ENCODE peak calls at places on chromosomes 3 and 15, in ten cellular contexts. One of them, this sample, is unnamed.

GRCh38 chr3:196971094-196971698 is 2.6 kb upstream of the PIGZ start:
- DNase-seq in LoVo: no peak
- DNase-seq in NB4: peak
- DNase-seq in lung microvascular endothelial cell: no peak
- DNase-seq in stimulated activated CD4-positive, alpha-beta T cell treated with anti-CD3 and anti-CD28 coated beads, Interleukin-15, amount 100 ng/mL, for 1 hour: no peak
- DNase-seq in BE2C: no peak
- DNase-seq in HFF-Myc: no peak
- DNase-seq in keratinocyte: no peak
- DNase-seq in left ventricle myocardium inferior: no peak
- DNase-seq in NCI-H2081: no peak
- DNase-seq in this sample: peak

GRCh38 chr15:36831125-36831914 is 251.9 kb downstream of the CDIN1 start:
- DNase-seq in LoVo: no peak
- DNase-seq in NB4: no peak
- DNase-seq in lung microvascular endothelial cell: no peak
- DNase-seq in stimulated activated CD4-positive, alpha-beta T cell treated with anti-CD3 and anti-CD28 coated beads, Interleukin-15, amount 100 ng/mL, for 1 hour: no peak
- DNase-seq in BE2C: no peak
- DNase-seq in HFF-Myc: no peak
- DNase-seq in keratinocyte: peak
- DNase-seq in left ventricle myocardium inferior: no peak
- DNase-seq in NCI-H2081: no peak
- DNase-seq in this sample: no peak

GRCh38 chr3:63324621-63325020 is 46.5 kb downstream of the SYNPR start:
- DNase-seq in LoVo: no peak
- DNase-seq in NB4: no peak
- DNase-seq in lung microvascular endothelial cell: no peak
- DNase-seq in stimulated activated CD4-positive, alpha-beta T cell treated with anti-CD3 and anti-CD28 coated beads, Interleukin-15, amount 100 ng/mL, for 1 hour: no peak
- DNase-seq in BE2C: no peak
- DNase-seq in HFF-Myc: no peak
- DNase-seq in keratinocyte: no peak
- DNase-seq in left ventricle myocardium inferior: no peak
- DNase-seq in NCI-H2081: no peak
- DNase-seq in this sample: peak

GRCh38 chr3:172194702-172195392 is 155.5 kb downstream of the FNDC3B start:
- DNase-seq in LoVo: no peak
- DNase-seq in NB4: no peak
- DNase-seq in lung microvascular endothelial cell: no peak
- DNase-seq in stimulated activated CD4-positive, alpha-beta T cell treated with anti-CD3 and anti-CD28 coated beads, Interleukin-15, amount 100 ng/mL, for 1 hour: no peak
- DNase-seq in BE2C: peak
- DNase-seq in HFF-Myc: no peak
- DNase-seq in keratinocyte: no peak
- DNase-seq in left ventricle myocardium inferior: no peak
- DNase-seq in NCI-H2081: peak
- DNase-seq in this sample: peak

GRCh38 chr3:106333911-106334618 is 465.3 kb upstream of the CBLB start:
- DNase-seq in LoVo: no peak
- DNase-seq in NB4: no peak
- DNase-seq in lung microvascular endothelial cell: no peak
- DNase-seq in stimulated activated CD4-positive, alpha-beta T cell treated with anti-CD3 and anti-CD28 coated beads, Interleukin-15, amount 100 ng/mL, for 1 hour: no peak
- DNase-seq in BE2C: no peak
- DNase-seq in HFF-Myc: no peak
- DNase-seq in keratinocyte: peak
- DNase-seq in left ventricle myocardium inferior: no peak
- DNase-seq in NCI-H2081: no peak
- DNase-seq in this sample: no peak

GRCh38 chr3:123568034-123568433 is 16.8 kb downstream of the HACD2 start:
- DNase-seq in LoVo: no peak
- DNase-seq in NB4: no peak
- DNase-seq in lung microvascular endothelial cell: no peak
- DNase-seq in stimulated activated CD4-positive, alpha-beta T cell treated with anti-CD3 and anti-CD28 coated beads, Interleukin-15, amount 100 ng/mL, for 1 hour: no peak
- DNase-seq in BE2C: no peak
- DNase-seq in HFF-Myc: no peak
- DNase-seq in keratinocyte: no peak
- DNase-seq in left ventricle myocardium inferior: no peak
- DNase-seq in NCI-H2081: no peak
- DNase-seq in this sample: no peak

GRCh38 chr3:32794487-32795308 is 23.1 kb upstream of the TRIM71 start:
- DNase-seq in LoVo: peak
- DNase-seq in NB4: no peak
- DNase-seq in lung microvascular endothelial cell: no peak
- DNase-seq in stimulated activated CD4-positive, alpha-beta T cell treated with anti-CD3 and anti-CD28 coated beads, Interleukin-15, amount 100 ng/mL, for 1 hour: no peak
- DNase-seq in BE2C: no peak
- DNase-seq in HFF-Myc: no peak
- DNase-seq in keratinocyte: no peak
- DNase-seq in left ventricle myocardium inferior: no peak
- DNase-seq in NCI-H2081: no peak
- DNase-seq in this sample: no peak

GRCh38 chr3:82676356-82677026 is 915.0 kb upstream of the GBE1 start:
- DNase-seq in LoVo: no peak
- DNase-seq in NB4: no peak
- DNase-seq in lung microvascular endothelial cell: no peak
- DNase-seq in stimulated activated CD4-positive, alpha-beta T cell treated with anti-CD3 and anti-CD28 coated beads, Interleukin-15, amount 100 ng/mL, for 1 hour: no peak
- DNase-seq in BE2C: no peak
- DNase-seq in HFF-Myc: no peak
- DNase-seq in keratinocyte: no peak
- DNase-seq in left ventricle myocardium inferior: no peak
- DNase-seq in NCI-H2081: no peak
- DNase-seq in this sample: peak

GRCh38 chr15:92149029-92149428 is 244.7 kb upstream of the ST8SIA2 start:
- DNase-seq in LoVo: no peak
- DNase-seq in NB4: no peak
- DNase-seq in lung microvascular endothelial cell: no peak
- DNase-seq in stimulated activated CD4-positive, alpha-beta T cell treated with anti-CD3 and anti-CD28 coated beads, Interleukin-15, amount 100 ng/mL, for 1 hour: no peak
- DNase-seq in BE2C: no peak
- DNase-seq in HFF-Myc: no peak
- DNase-seq in keratinocyte: no peak
- DNase-seq in left ventricle myocardium inferior: no peak
- DNase-seq in NCI-H2081: no peak
- DNase-seq in this sample: no peak

GRCh38 chr15:81889480-81889871 is 156.3 kb downstream of the MEX3B start:
- DNase-seq in LoVo: no peak
- DNase-seq in NB4: no peak
- DNase-seq in lung microvascular endothelial cell: no peak
- DNase-seq in stimulated activated CD4-positive, alpha-beta T cell treated with anti-CD3 and anti-CD28 coated beads, Interleukin-15, amount 100 ng/mL, for 1 hour: no peak
- DNase-seq in BE2C: no peak
- DNase-seq in HFF-Myc: no peak
- DNase-seq in keratinocyte: no peak
- DNase-seq in left ventricle myocardium inferior: no peak
- DNase-seq in NCI-H2081: no peak
- DNase-seq in this sample: no peak

GRCh38 chr15:60555291-60555690 is 76.3 kb upstream of the ICE2 start:
- DNase-seq in LoVo: no peak
- DNase-seq in NB4: no peak
- DNase-seq in lung microvascular endothelial cell: no peak
- DNase-seq in stimulated activated CD4-positive, alpha-beta T cell treated with anti-CD3 and anti-CD28 coated beads, Interleukin-15, amount 100 ng/mL, for 1 hour: no peak
- DNase-seq in BE2C: no peak
- DNase-seq in HFF-Myc: no peak
- DNase-seq in keratinocyte: no peak
- DNase-seq in left ventricle myocardium inferior: no peak
- DNase-seq in NCI-H2081: peak
- DNase-seq in this sample: no peak

GRCh38 chr3:15356186-15356585 is 23.8 kb upstream of the SH3BP5 start:
- DNase-seq in LoVo: no peak
- DNase-seq in NB4: no peak
- DNase-seq in lung microvascular endothelial cell: no peak
- DNase-seq in stimulated activated CD4-positive, alpha-beta T cell treated with anti-CD3 and anti-CD28 coated beads, Interleukin-15, amount 100 ng/mL, for 1 hour: no peak
- DNase-seq in BE2C: no peak
- DNase-seq in HFF-Myc: no peak
- DNase-seq in keratinocyte: no peak
- DNase-seq in left ventricle myocardium inferior: no peak
- DNase-seq in NCI-H2081: no peak
- DNase-seq in this sample: no peak

GRCh38 chr3:16090711-16091110 is 83.8 kb upstream of the GALNT15 start:
- DNase-seq in LoVo: no peak
- DNase-seq in NB4: no peak
- DNase-seq in lung microvascular endothelial cell: no peak
- DNase-seq in stimulated activated CD4-positive, alpha-beta T cell treated with anti-CD3 and anti-CD28 coated beads, Interleukin-15, amount 100 ng/mL, for 1 hour: no peak
- DNase-seq in BE2C: no peak
- DNase-seq in HFF-Myc: no peak
- DNase-seq in keratinocyte: no peak
- DNase-seq in left ventricle myocardium inferior: no peak
- DNase-seq in NCI-H2081: no peak
- DNase-seq in this sample: no peak

GRCh38 chr15:63256433-63256884 is 20.9 kb upstream of the APH1B start:
- DNase-seq in LoVo: peak
- DNase-seq in NB4: no peak
- DNase-seq in lung microvascular endothelial cell: no peak
- DNase-seq in stimulated activated CD4-positive, alpha-beta T cell treated with anti-CD3 and anti-CD28 coated beads, Interleukin-15, amount 100 ng/mL, for 1 hour: no peak
- DNase-seq in BE2C: no peak
- DNase-seq in HFF-Myc: peak
- DNase-seq in keratinocyte: no peak
- DNase-seq in left ventricle myocardium inferior: no peak
- DNase-seq in NCI-H2081: no peak
- DNase-seq in this sample: no peak

GRCh38 chr15:70289191-70289955 is 191.7 kb upstream of the TLE3 start:
- DNase-seq in LoVo: no peak
- DNase-seq in NB4: no peak
- DNase-seq in lung microvascular endothelial cell: peak
- DNase-seq in stimulated activated CD4-positive, alpha-beta T cell treated with anti-CD3 and anti-CD28 coated beads, Interleukin-15, amount 100 ng/mL, for 1 hour: no peak
- DNase-seq in BE2C: no peak
- DNase-seq in HFF-Myc: peak
- DNase-seq in keratinocyte: no peak
- DNase-seq in left ventricle myocardium inferior: no peak
- DNase-seq in NCI-H2081: no peak
- DNase-seq in this sample: no peak

GRCh38 chr3:89851974-89852621 is 744.7 kb downstream of the EPHA3 start:
- DNase-seq in LoVo: no peak
- DNase-seq in NB4: peak
- DNase-seq in lung microvascular endothelial cell: no peak
- DNase-seq in stimulated activated CD4-positive, alpha-beta T cell treated with anti-CD3 and anti-CD28 coated beads, Interleukin-15, amount 100 ng/mL, for 1 hour: no peak
- DNase-seq in BE2C: peak
- DNase-seq in HFF-Myc: peak
- DNase-seq in keratinocyte: no peak
- DNase-seq in left ventricle myocardium inferior: no peak
- DNase-seq in NCI-H2081: no peak
- DNase-seq in this sample: peak

GRCh38 chr15:83992356-83993031 is 243.1 kb upstream of the GOLGA6L4 start:
- DNase-seq in LoVo: no peak
- DNase-seq in NB4: no peak
- DNase-seq in lung microvascular endothelial cell: no peak
- DNase-seq in stimulated activated CD4-positive, alpha-beta T cell treated with anti-CD3 and anti-CD28 coated beads, Interleukin-15, amount 100 ng/mL, for 1 hour: no peak
- DNase-seq in BE2C: no peak
- DNase-seq in HFF-Myc: no peak
- DNase-seq in keratinocyte: no peak
- DNase-seq in left ventricle myocardium inferior: no peak
- DNase-seq in NCI-H2081: no peak
- DNase-seq in this sample: no peak

GRCh38 chr15:89857673-89858072 is 36.1 kb downstream of the AP3S2 start:
- DNase-seq in LoVo: no peak
- DNase-seq in NB4: no peak
- DNase-seq in lung microvascular endothelial cell: no peak
- DNase-seq in stimulated activated CD4-positive, alpha-beta T cell treated with anti-CD3 and anti-CD28 coated beads, Interleukin-15, amount 100 ng/mL, for 1 hour: no peak
- DNase-seq in BE2C: no peak
- DNase-seq in HFF-Myc: no peak
- DNase-seq in keratinocyte: no peak
- DNase-seq in left ventricle myocardium inferior: no peak
- DNase-seq in NCI-H2081: no peak
- DNase-seq in this sample: no peak

GRCh38 chr15:80732818-80733217 is 37.7 kb downstream of the ABHD17C start:
- DNase-seq in LoVo: no peak
- DNase-seq in NB4: no peak
- DNase-seq in lung microvascular endothelial cell: no peak
- DNase-seq in stimulated activated CD4-positive, alpha-beta T cell treated with anti-CD3 and anti-CD28 coated beads, Interleukin-15, amount 100 ng/mL, for 1 hour: no peak
- DNase-seq in BE2C: no peak
- DNase-seq in HFF-Myc: no peak
- DNase-seq in keratinocyte: no peak
- DNase-seq in left ventricle myocardium inferior: no peak
- DNase-seq in NCI-H2081: no peak
- DNase-seq in this sample: no peak

GRCh38 chr15:64315136-64315661 is 40.8 kb downstream of the CSNK1G1 start:
- DNase-seq in LoVo: no peak
- DNase-seq in NB4: no peak
- DNase-seq in lung microvascular endothelial cell: no peak
- DNase-seq in stimulated activated CD4-positive, alpha-beta T cell treated with anti-CD3 and anti-CD28 coated beads, Interleukin-15, amount 100 ng/mL, for 1 hour: no peak
- DNase-seq in BE2C: no peak
- DNase-seq in HFF-Myc: no peak
- DNase-seq in keratinocyte: no peak
- DNase-seq in left ventricle myocardium inferior: no peak
- DNase-seq in NCI-H2081: no peak
- DNase-seq in this sample: no peak

GRCh38 chr3:126300761-126301481 is 56.3 kb downstream of the KLF15 start:
- DNase-seq in LoVo: no peak
- DNase-seq in NB4: no peak
- DNase-seq in lung microvascular endothelial cell: no peak
- DNase-seq in stimulated activated CD4-positive, alpha-beta T cell treated with anti-CD3 and anti-CD28 coated beads, Interleukin-15, amount 100 ng/mL, for 1 hour: no peak
- DNase-seq in BE2C: no peak
- DNase-seq in HFF-Myc: no peak
- DNase-seq in keratinocyte: no peak
- DNase-seq in left ventricle myocardium inferior: peak
- DNase-seq in NCI-H2081: no peak
- DNase-seq in this sample: no peak

GRCh38 chr15:60419752-60420151 is 22.0 kb upstream of the ANXA2 start:
- DNase-seq in LoVo: no peak
- DNase-seq in NB4: no peak
- DNase-seq in lung microvascular endothelial cell: no peak
- DNase-seq in stimulated activated CD4-positive, alpha-beta T cell treated with anti-CD3 and anti-CD28 coated beads, Interleukin-15, amount 100 ng/mL, for 1 hour: no peak
- DNase-seq in BE2C: no peak
- DNase-seq in HFF-Myc: no peak
- DNase-seq in keratinocyte: no peak
- DNase-seq in left ventricle myocardium inferior: no peak
- DNase-seq in NCI-H2081: no peak
- DNase-seq in this sample: no peak

GRCh38 chr15:27757050-27757449 is 342.1 kb downstream of the OCA2 start:
- DNase-seq in LoVo: no peak
- DNase-seq in NB4: no peak
- DNase-seq in lung microvascular endothelial cell: no peak
- DNase-seq in stimulated activated CD4-positive, alpha-beta T cell treated with anti-CD3 and anti-CD28 coated beads, Interleukin-15, amount 100 ng/mL, for 1 hour: no peak
- DNase-seq in BE2C: no peak
- DNase-seq in HFF-Myc: no peak
- DNase-seq in keratinocyte: no peak
- DNase-seq in left ventricle myocardium inferior: no peak
- DNase-seq in NCI-H2081: peak
- DNase-seq in this sample: no peak

GRCh38 chr3:77421916-77422315 is 382.0 kb downstream of the ROBO2 start:
- DNase-seq in LoVo: no peak
- DNase-seq in NB4: no peak
- DNase-seq in lung microvascular endothelial cell: no peak
- DNase-seq in stimulated activated CD4-positive, alpha-beta T cell treated with anti-CD3 and anti-CD28 coated beads, Interleukin-15, amount 100 ng/mL, for 1 hour: no peak
- DNase-seq in BE2C: no peak
- DNase-seq in HFF-Myc: no peak
- DNase-seq in keratinocyte: no peak
- DNase-seq in left ventricle myocardium inferior: no peak
- DNase-seq in NCI-H2081: no peak
- DNase-seq in this sample: no peak

GRCh38 chr15:52093539-52094502 is 18.8 kb downstream of the BCL2L10 start:
- DNase-seq in LoVo: peak
- DNase-seq in NB4: no peak
- DNase-seq in lung microvascular endothelial cell: peak
- DNase-seq in stimulated activated CD4-positive, alpha-beta T cell treated with anti-CD3 and anti-CD28 coated beads, Interleukin-15, amount 100 ng/mL, for 1 hour: no peak
- DNase-seq in BE2C: no peak
- DNase-seq in HFF-Myc: peak
- DNase-seq in keratinocyte: peak
- DNase-seq in left ventricle myocardium inferior: no peak
- DNase-seq in NCI-H2081: no peak
- DNase-seq in this sample: no peak

This sample was measured in NCI-H146.